ENCODE peak calls at places on chromosomes 13 and 19, in four cellular contexts. V, E, H and L are unnamed samples. For H3K9me3, the result is how much of the 10 kb centered on the place peaks cover.

GRCh38 chr19:30046522-30046921 is 104.5 kb downstream of the URI1 start:
- DNase-seq in E (no peak), V (peak), H (no peak), L (no peak)

GRCh38 chr13:21478881-21479808 is 20.0 kb upstream of the ZDHHC20 start:
- DNase-seq in V (no peak), H (peak), E (no peak), L (no peak)

GRCh38 chr19:15280048-15280725 is 47.9 kb upstream of the EPHX3 start:
- DNase-seq in E (no peak), H (no peak), V (no peak), L (no peak)

GRCh38 chr19:52221831-52222375 is 32.1 kb downstream of the PPP2R1A start:
- DNase-seq in H (no peak), V (no peak), E (no peak), L (no peak)

GRCh38 chr19:40908981-40909380 is 26.9 kb upstream of the CYP2A7 start:
- DNase-seq in V (no peak), E (no peak), H (no peak), L (no peak)

GRCh38 chr13:33341861-33342452 is 56.4 kb upstream of the STARD13 start:
- DNase-seq in V (no peak), E (no peak), H (no peak), L (no peak)

GRCh38 chr13:49272296-49272695 is 24.6 kb downstream of the CDADC1 start:
- DNase-seq in H (no peak), V (no peak), E (no peak), L (no peak)

GRCh38 chr19:13712767-13713201 is 51.5 kb upstream of the MRI1 start:
- DNase-seq in E (no peak), H (no peak), V (no peak), L (no peak)

GRCh38 chr19:6270076-6270745 is 9.6 kb downstream of the MLLT1 start:
- DNase-seq in V (no peak), E (no peak), H (no peak), L (no peak)

GRCh38 chr13:60226507-60226906 is 62.8 kb upstream of the DIAPH3 start:
- DNase-seq in H (peak), E (no peak), V (no peak), L (no peak)

GRCh38 chr13:53151692-53152421 is 123.2 kb downstream of the OLFM4 start:
- DNase-seq in H (peak), V (peak), E (peak), L (peak)

GRCh38 chr13:25001807-25002206 is 94.1 kb upstream of the PABPC3 start:
- DNase-seq in V (no peak), H (no peak), E (no peak), L (no peak)

GRCh38 chr19:58460039-58460438 is 6.8 kb upstream of the ZNF324 start:
- DNase-seq in V (no peak), H (no peak), E (no peak), L (no peak)

GRCh38 chr19:55426042-55426441 is 17.1 kb downstream of the SHISA7 start:
- DNase-seq in H (no peak), E (no peak), V (no peak), L (no peak)

GRCh38 chr19:42555317-42555716 is 27.0 kb upstream of the CEACAM1 start:
- DNase-seq in V (no peak), E (no peak), H (no peak), L (peak)

GRCh38 chr13:83057119-83057518 is 825.2 kb downstream of the SLITRK1 start:
- DNase-seq in V (no peak), E (no peak), H (no peak), L (no peak)

GRCh38 chr19:36547001-36547732 is 19.1 kb upstream of the ZNF260 start:
- DNase-seq in H (no peak), E (no peak), V (no peak), L (no peak)

GRCh38 chr19:11813801-11814706 is at the start of gene ZNF440:
- DNase-seq in V (peak), E (peak), H (peak), L (peak)

GRCh38 chr19:18660051-18660910 is 23.2 kb upstream of the CRTC1 start:
- DNase-seq in E (no peak), V (no peak), H (no peak), L (no peak)

GRCh38 chr19:40989453-40989852 is 1.6 kb upstream of the CYP2B6 start:
- DNase-seq in E (no peak), V (no peak), H (no peak), L (no peak)

GRCh38 chr19:30857388-30857787 is 485.2 kb downstream of the ZNF536 start:
- DNase-seq in H (no peak), V (no peak), E (peak), L (peak)

GRCh38 chr13:41956272-41956671 is 4.6 kb downstream of the VWA8 start:
- DNase-seq in H (no peak), V (no peak), E (no peak), L (no peak)

GRCh38 chr13:82330499-82330898 is 1551.8 kb downstream of the SLITRK1 start:
- DNase-seq in E (no peak), H (peak), V (no peak), L (peak)

GRCh38 chr19:45075215-45076028 is 856 bp downstream of the ZNF296 start:
- DNase-seq in E (peak), H (peak), V (peak), L (no peak)

GRCh38 chr19:38952395-38953165 is 21.8 kb downstream of the MRPS12 start:
- DNase-seq in V (no peak), H (peak), E (peak), L (no peak)

GRCh38 chr13:96000069-96000468 is 53.1 kb downstream of the UGGT2 start:
- DNase-seq in E (no peak), V (no peak), H (no peak), L (no peak)

GRCh38 chr13:70255406-70255991 is 147.2 kb upstream of the KLHL1 start:
- DNase-seq in V (no peak), E (no peak), H (no peak), L (no peak)
- TF ChIP-seq SUZ12 in V (no peak), E (no peak), H (no peak), L (no peak)

GRCh38 chr13:47672982-47673670 is 327.9 kb downstream of the SUCLA2 start:
- DNase-seq in V (no peak), E (no peak), H (no peak), L (no peak)
- H3K9ac ChIP-seq in V (no peak), E (no peak), H (no peak), L (no peak)

DNA sequence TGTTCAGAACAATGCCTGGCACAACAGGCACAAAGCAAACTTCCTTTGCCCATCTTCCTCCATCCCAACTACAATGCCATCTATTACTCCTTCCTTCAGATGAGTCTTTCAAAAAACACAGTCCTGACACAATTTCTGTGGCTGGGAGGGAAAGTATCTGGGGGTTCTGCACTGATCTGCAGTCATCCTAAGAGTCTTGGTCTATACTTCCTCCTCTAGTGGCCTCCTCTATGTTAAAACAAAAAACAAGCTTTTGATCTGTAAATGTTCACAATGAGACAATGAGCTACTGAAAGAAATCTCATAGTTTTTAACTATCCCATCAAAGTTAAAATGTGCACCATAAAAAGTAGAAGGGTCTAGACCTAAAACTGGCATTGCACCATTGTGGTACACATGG is 44.7 kb downstream of the USP12 start:
- DNase-seq in V (no peak), E (no peak), H (no peak), L (no peak)
- H3K9me3 ChIP-seq in V (under half), E (under half), H (under half), L (under half)

GRCh38 chr19:1678073-1678472 is 25.7 kb upstream of the TCF3 start:
- DNase-seq in H (no peak), V (no peak), E (no peak), L (no peak)
- TF ChIP-seq SUZ12 in H (no peak), V (no peak), E (no peak), L (no peak)

GRCh38 chr13:47111499-47111898 is 214.6 kb upstream of the HTR2A start:
- DNase-seq in H (no peak), E (no peak), V (no peak), L (no peak)

GRCh38 chr13:47112205-47112896 is 215.5 kb upstream of the HTR2A start:
- DNase-seq in V (no peak), H (no peak), E (no peak), L (peak)

GRCh38 chr13:47109028-47109427 is 212.2 kb upstream of the HTR2A start:
- DNase-seq in E (no peak), H (no peak), V (no peak), L (no peak)

GRCh38 chr13:47110141-47110540 is 213.3 kb upstream of the HTR2A start:
- DNase-seq in E (no peak), H (no peak), V (no peak), L (no peak)

DNA sequence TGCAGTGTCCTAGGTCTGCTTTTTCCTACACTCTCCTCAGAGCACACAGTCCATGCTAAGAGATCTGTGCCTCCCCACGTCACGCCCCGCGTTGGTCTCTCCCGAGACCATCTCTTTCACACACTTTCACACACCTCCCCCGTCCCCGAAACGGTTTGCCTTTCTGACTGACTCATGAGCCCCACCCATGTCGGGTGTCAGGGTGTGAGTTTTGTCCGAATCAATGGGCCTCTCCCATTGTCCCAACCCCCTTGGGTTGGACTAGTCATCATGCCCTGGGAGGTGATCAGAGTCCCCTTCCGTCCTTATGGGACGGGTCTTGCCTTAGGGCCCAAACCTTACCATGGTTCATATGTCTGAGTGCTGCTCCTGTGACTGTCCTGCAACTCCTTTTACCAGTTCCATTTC is 214.0 kb upstream of the HTR2A start:
- DNase-seq in H (no peak), V (no peak), E (no peak), L (no peak)
- H3K9ac ChIP-seq in H (no peak), V (no peak), E (no peak), L (no peak)

GRCh38 chr13:113400621-113401451 is 36.9 kb upstream of the GRTP1 start:
- DNase-seq in V (no peak), E (no peak), H (no peak), L (no peak)

GRCh38 chr13:113399755-113400149 is 35.8 kb upstream of the GRTP1 start:
- DNase-seq in V (no peak), E (no peak), H (no peak), L (no peak)

GRCh38 chr13:113403255-113404104 is 39.5 kb upstream of the GRTP1 start:
- DNase-seq in H (no peak), V (no peak), E (no peak), L (no peak)

GRCh38 chr13:113402471-113403254 is 38.7 kb upstream of the GRTP1 start:
- DNase-seq in V (no peak), E (no peak), H (no peak), L (no peak)

DNA sequence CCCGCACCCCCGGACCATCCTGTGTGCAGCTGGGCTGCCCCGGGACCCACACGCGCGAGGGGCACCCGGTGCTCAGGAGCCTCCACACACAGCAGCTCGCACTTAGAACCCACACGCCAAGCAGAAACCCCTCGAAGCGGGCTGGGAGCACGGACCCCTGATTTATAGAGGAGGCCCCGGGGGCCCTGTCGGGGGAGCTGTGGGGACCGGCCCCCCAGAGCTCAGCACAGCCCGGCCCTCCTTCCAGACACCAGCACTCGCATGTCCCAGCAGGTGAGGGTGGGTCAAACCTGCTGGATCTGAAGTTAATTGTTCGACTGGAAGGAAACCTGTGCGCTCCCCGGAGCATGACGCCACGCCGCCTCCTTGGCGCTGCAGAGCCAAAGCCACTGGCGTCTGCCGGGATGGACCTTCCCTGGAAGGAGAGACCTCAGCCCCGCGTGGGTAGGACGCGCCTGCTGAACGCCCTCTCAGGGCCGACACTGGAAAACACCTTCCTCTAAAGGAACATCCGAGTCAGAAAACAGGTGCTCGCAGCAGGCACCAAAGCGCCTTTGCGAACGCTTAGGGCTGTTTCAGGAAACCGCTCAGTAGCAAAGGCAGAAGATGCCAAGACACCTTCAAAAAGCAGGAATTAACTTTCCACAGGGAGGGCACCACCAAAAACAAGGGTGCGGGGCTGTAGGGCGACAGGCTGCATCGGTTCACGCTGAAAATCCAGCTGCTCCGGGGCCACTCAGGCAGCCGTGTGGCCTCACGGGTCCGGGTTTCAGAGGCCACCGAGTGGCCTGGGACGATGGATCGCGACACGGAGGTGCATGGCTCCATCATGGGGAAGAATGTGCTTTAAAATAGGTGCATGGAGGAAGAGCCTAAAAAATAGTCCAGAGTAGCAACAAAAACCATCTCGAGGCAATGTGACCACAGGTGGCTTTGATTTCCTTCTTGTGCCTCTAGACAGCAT is 37.8 kb upstream of the GRTP1 start:
- DNase-seq in E (no peak), V (no peak), H (no peak), L (no peak)
- H3K9me3 ChIP-seq in E (under half), V (under half), H (under half), L (under half)

DNA sequence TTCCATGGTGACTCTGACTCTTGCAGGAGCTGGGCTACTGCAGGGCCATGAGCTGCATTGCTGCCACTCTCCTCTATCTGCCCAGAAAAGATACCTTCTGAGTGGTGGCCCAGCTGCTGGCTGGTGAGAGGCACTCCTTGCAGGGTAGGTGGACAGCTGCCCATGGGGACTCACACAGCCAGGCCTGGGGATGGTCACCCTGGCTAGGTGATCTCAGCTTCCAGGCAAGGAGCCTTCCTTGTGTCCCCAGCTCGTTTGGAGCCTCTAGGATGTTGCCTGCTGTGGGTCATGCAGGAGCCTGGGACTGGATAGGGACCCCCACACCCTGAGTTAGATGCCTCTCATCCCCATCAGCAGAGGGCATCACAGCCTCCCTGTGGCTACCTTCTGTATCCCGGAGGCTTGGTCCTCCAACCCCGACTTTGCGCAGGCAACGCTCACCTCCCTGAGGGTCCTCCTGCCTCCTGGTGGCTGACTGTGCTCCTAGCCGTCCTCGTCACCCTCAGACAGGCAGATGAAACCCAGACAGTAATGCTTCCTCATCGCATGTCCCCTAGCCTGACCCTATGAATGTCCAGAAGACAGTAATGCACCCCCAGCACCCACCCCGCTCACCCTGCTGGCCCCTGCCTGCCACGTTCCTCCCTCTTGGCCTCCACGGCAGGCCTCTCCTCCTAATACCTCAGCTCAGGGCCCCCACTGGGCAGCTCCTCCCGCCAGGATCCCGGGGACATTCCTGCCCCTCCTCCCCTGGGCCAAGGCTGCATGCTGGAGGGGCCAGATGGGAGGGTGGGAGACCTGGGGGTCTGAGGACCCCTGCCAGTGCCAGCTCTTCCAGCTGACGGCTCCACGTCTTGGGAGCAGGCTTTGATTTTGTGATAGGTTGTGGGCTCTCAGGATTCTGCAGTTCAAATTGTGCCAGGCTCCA is 13.6 kb upstream of the ZNF14 start:
- DNase-seq in V (no peak), H (no peak), E (no peak), L (no peak)
- TF ChIP-seq SUZ12 in V (no peak), H (no peak), E (no peak), L (no peak)

GRCh38 chr13:110523180-110523579 is 38.3 kb downstream of the RAB20 start:
- DNase-seq in V (no peak), H (no peak), E (no peak), L (no peak)

GRCh38 chr13:110523838-110524237 is 37.7 kb downstream of the RAB20 start:
- DNase-seq in E (no peak), V (no peak), H (no peak), L (no peak)

GRCh38 chr13:110524484-110525254 is 36.9 kb downstream of the RAB20 start:
- DNase-seq in V (no peak), H (no peak), E (no peak), L (no peak)

GRCh38 chr13:110528371-110528770 is 33.2 kb downstream of the RAB20 start:
- DNase-seq in E (no peak), V (no peak), H (no peak), L (no peak)

GRCh38 chr13:110525328-110526319 is 35.9 kb downstream of the RAB20 start:
- DNase-seq in H (no peak), E (no peak), V (peak), L (no peak)
- H3K9ac ChIP-seq in H (no peak), E (no peak), V (no peak), L (no peak)

GRCh38 chr19:50042363-50043024 is 16.7 kb downstream of the ZNF473 start:
- DNase-seq in E (no peak), H (no peak), V (no peak), L (no peak)

GRCh38 chr19:50043967-50044366 is 18.2 kb downstream of the ZNF473 start:
- DNase-seq in E (no peak), H (no peak), V (no peak), L (no peak)

GRCh38 chr19:50047686-50048085 is 21.9 kb downstream of the ZNF473 start:
- DNase-seq in H (no peak), E (no peak), V (no peak), L (no peak)

GRCh38 chr19:50046649-50047503 is 21.1 kb downstream of the ZNF473 start:
- DNase-seq in V (no peak), H (peak), E (peak), L (peak)

DNA sequence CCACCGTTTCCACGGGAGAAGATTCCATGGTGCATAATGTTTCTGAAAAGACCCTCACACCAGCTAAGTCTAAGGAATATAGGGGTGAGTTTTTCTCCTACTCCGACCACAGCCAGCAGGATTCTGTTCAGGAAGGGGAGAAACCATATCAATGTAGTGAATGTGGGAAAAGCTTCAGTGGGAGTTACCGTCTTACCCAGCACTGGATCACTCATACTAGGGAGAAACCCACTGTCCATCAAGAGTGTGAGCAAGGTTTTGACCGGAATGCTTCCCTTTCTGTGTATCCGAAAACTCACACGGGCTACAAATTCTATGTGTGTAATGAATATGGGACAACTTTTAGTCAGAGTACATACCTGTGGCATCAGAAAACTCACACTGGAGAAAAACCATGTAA is 19.1 kb downstream of the ZNF473 start:
- DNase-seq in E (no peak), H (no peak), V (no peak), L (no peak)
- H3K9me3 ChIP-seq in E (half or more), H (under half), V (under half), L (half or more)